ENCODE peak calls at places on chromosomes 16 and 17, in ten cellular contexts. C is esophagus squamous epithelium; B is CD8-positive, alpha-beta T cell; H is choroid plexus epithelial cell; M is astrocyte of the cerebellum; W is Peyer's patch; Y is psoas muscle; U is foreskin fibroblast; E is uterus; K is OCI-LY7. G is an unnamed sample.

GRCh38 chr17:67221062-67221998 is 23.7 kb downstream of the HELZ start:
- DNase-seq in C (no peak), B (no peak), H (peak), M (peak), W (no peak), Y (no peak), U (peak), E (no peak), K (peak), G (no peak)

GRCh38 chr17:60169921-60170817 is 20.4 kb downstream of the CA4 start:
- DNase-seq in C (no peak), B (no peak), H (peak), M (no peak), W (peak), Y (no peak), U (peak), E (no peak), K (peak), G (no peak)

GRCh38 chr17:32693135-32693897 is 183.6 kb downstream of the MYO1D start:
- DNase-seq in C (no peak), B (no peak), H (no peak), M (no peak), W (no peak), Y (no peak), U (no peak), E (no peak), K (no peak), G (no peak)

GRCh38 chr17:66835476-66835875 is 559 bp downstream of the CACNG5 start:
- DNase-seq in C (no peak), B (no peak), H (no peak), M (no peak), W (no peak), Y (no peak), U (no peak), E (no peak), K (no peak), G (no peak)

GRCh38 chr16:85169333-85170065 is 57.2 kb upstream of the CIBAR2 start:
- DNase-seq in C (no peak), B (no peak), H (peak), M (no peak), W (no peak), Y (peak), U (peak), E (no peak), K (no peak), G (no peak)

GRCh38 chr17:65265276-65265675 is 128.1 kb downstream of the RGS9 start:
- DNase-seq in C (no peak), B (no peak), H (no peak), M (no peak), W (no peak), Y (no peak), U (no peak), E (no peak), K (no peak), G (no peak)

GRCh38 chr16:22225060-22225459 is 19.0 kb downstream of the EEF2K start:
- DNase-seq in C (no peak), B (no peak), H (no peak), M (no peak), W (no peak), Y (no peak), U (peak), E (peak), K (no peak), G (no peak)

GRCh38 chr17:55416000-55416399 is 5.6 kb downstream of the MMD start:
- DNase-seq in C (no peak), B (no peak), H (peak), M (no peak), W (no peak), Y (no peak), U (no peak), E (no peak), K (no peak), G (no peak)

GRCh38 chr17:71460943-71461342 is 659.9 kb upstream of the SOX9 start:
- DNase-seq in C (no peak), B (no peak), H (peak), M (peak), W (peak), Y (no peak), U (peak), E (no peak), K (peak), G (no peak)

GRCh38 chr17:46124695-46125592 is 68.3 kb downstream of the KANSL1 start:
- DNase-seq in C (no peak), B (no peak), H (no peak), M (no peak), W (no peak), Y (no peak), U (no peak), E (no peak), K (no peak), G (no peak)

GRCh38 chr16:23959801-23960072 is 124.0 kb downstream of the PRKCB start:
- DNase-seq in C (no peak), B (no peak), H (no peak), M (no peak), W (no peak), Y (no peak), U (no peak), E (no peak), K (no peak), G (no peak)

GRCh38 chr17:50511058-50511457 is 2.8 kb downstream of the MYCBPAP start:
- DNase-seq in C (no peak), B (no peak), H (peak), M (no peak), W (no peak), Y (no peak), U (peak), E (no peak), K (no peak), G (no peak)

GRCh38 chr17:56441331-56441730 is 152.2 kb upstream of the NOG start:
- DNase-seq in C (no peak), B (no peak), H (peak), M (no peak), W (no peak), Y (no peak), U (peak), E (no peak), K (no peak), G (no peak)

GRCh38 chr17:28008526-28008925 is 34.0 kb upstream of the NLK start:
- DNase-seq in C (no peak), B (no peak), H (peak), M (peak), W (peak), Y (no peak), U (peak), E (no peak), K (peak), G (no peak)

GRCh38 chr16:48444574-48444973 is 59.4 kb upstream of the SIAH1 start:
- DNase-seq in C (no peak), B (no peak), H (peak), M (peak), W (peak), Y (peak), U (peak), E (peak), K (no peak), G (peak)

GRCh38 chr16:9099131-9099625 is 7.7 kb downstream of the HAPSTR1 start:
- DNase-seq in C (no peak), B (no peak), H (no peak), M (no peak), W (no peak), Y (no peak), U (peak), E (no peak), K (no peak), G (no peak)

GRCh38 chr16:54632322-54632721 is 298.3 kb upstream of the IRX5 start:
- DNase-seq in C (no peak), B (no peak), H (no peak), M (no peak), W (no peak), Y (no peak), U (no peak), E (no peak), K (no peak), G (no peak)

GRCh38 chr17:65627108-65627507 is 65.7 kb upstream of the AXIN2 start:
- DNase-seq in C (no peak), B (no peak), H (no peak), M (no peak), W (peak), Y (no peak), U (no peak), E (no peak), K (no peak), G (no peak)

GRCh38 chr16:74745109-74745615 is 29.5 kb downstream of the FA2H start:
- DNase-seq in C (no peak), B (no peak), H (no peak), M (no peak), W (no peak), Y (no peak), U (no peak), E (no peak), K (no peak), G (no peak)

GRCh38 chr17:81189670-81190530 is 23.9 kb upstream of the AATK start:
- DNase-seq in C (no peak), B (no peak), H (peak), M (no peak), W (no peak), Y (no peak), U (peak), E (no peak), K (no peak), G (no peak)

GRCh38 chr17:81837641-81838040 is 2.8 kb upstream of the PPP1R27 start:
- DNase-seq in C (no peak), B (no peak), H (no peak), M (no peak), W (no peak), Y (peak), U (peak), E (no peak), K (no peak), G (no peak)

GRCh38 chr17:46964315-46965265 is 14.5 kb downstream of the RPRML start:
- DNase-seq in C (no peak), B (no peak), H (peak), M (no peak), W (no peak), Y (no peak), U (peak), E (no peak), K (no peak), G (no peak)

GRCh38 chr17:70344356-70345060 is 175.2 kb downstream of the KCNJ2 start:
- DNase-seq in C (no peak), B (no peak), H (peak), M (no peak), W (no peak), Y (no peak), U (peak), E (no peak), K (no peak), G (no peak)

GRCh38 chr16:65178151-65178550 is 56.3 kb upstream of the CDH11 start:
- DNase-seq in C (no peak), B (no peak), H (peak), M (no peak), W (no peak), Y (no peak), U (peak), E (no peak), K (no peak), G (no peak)

GRCh38 chr16:12868169-12868568 is 33.2 kb upstream of the SHISA9 start:
- DNase-seq in C (no peak), B (no peak), H (no peak), M (no peak), W (no peak), Y (no peak), U (no peak), E (no peak), K (peak), G (no peak)

GRCh38 chr17:2708585-2709172 is 2.9 kb downstream of the CLUH start:
- DNase-seq in C (no peak), B (no peak), H (no peak), M (no peak), W (no peak), Y (peak), U (no peak), E (no peak), K (no peak), G (no peak)

GRCh38 chr16:81347425-81347824 is 32.7 kb downstream of the GAN start:
- DNase-seq in C (no peak), B (no peak), H (no peak), M (no peak), W (no peak), Y (no peak), U (no peak), E (no peak), K (no peak), G (no peak)

GRCh38 chr16:19008770-19009169 is 25.0 kb downstream of the TMC7 start:
- DNase-seq in C (no peak), B (no peak), H (peak), M (no peak), W (no peak), Y (no peak), U (peak), E (no peak), K (no peak), G (no peak)

GRCh38 chr17:2292100-2292499 is 11.5 kb downstream of the SMG6 start:
- DNase-seq in C (no peak), B (no peak), H (peak), M (no peak), W (no peak), Y (no peak), U (peak), E (no peak), K (no peak), G (no peak)

GRCh38 chr16:86120982-86121242 is 221.9 kb downstream of the IRF8 start:
- DNase-seq in C (no peak), B (no peak), H (no peak), M (no peak), W (no peak), Y (no peak), U (no peak), E (no peak), K (no peak), G (no peak)

GRCh38 chr17:6568186-6568758 is 11.9 kb upstream of the PITPNM3 start:
- DNase-seq in C (no peak), B (no peak), H (no peak), M (no peak), W (peak), Y (no peak), U (no peak), E (no peak), K (no peak), G (no peak)

GRCh38 chr16:53809088-53809951 is 105.4 kb downstream of the FTO start:
- DNase-seq in C (no peak), B (no peak), H (peak), M (peak), W (no peak), Y (no peak), U (peak), E (no peak), K (no peak), G (no peak)

GRCh38 chr17:64940055-64940454 is 20.8 kb upstream of the LRRC37A3 start:
- DNase-seq in C (no peak), B (no peak), H (no peak), M (no peak), W (no peak), Y (no peak), U (no peak), E (no peak), K (no peak), G (no peak)

GRCh38 chr16:72073831-72074230 is 10.8 kb downstream of the HPR start:
- DNase-seq in C (no peak), B (no peak), H (peak), M (no peak), W (no peak), Y (peak), U (no peak), E (no peak), K (no peak), G (no peak)

GRCh38 chr16:25256821-25257503 is 683 bp downstream of the ZKSCAN2 start:
- DNase-seq in C (no peak), B (no peak), H (peak), M (no peak), W (peak), Y (no peak), U (peak), E (no peak), K (peak), G (peak)

GRCh38 chr16:67883872-67884261 is 818 bp upstream of the NRN1L start:
- DNase-seq in C (no peak), B (peak), H (peak), M (no peak), W (peak), Y (peak), U (peak), E (peak), K (peak), G (no peak)

GRCh38 chr16:47323241-47323640 is 137.6 kb downstream of the ITFG1 start:
- DNase-seq in C (no peak), B (no peak), H (no peak), M (no peak), W (no peak), Y (no peak), U (no peak), E (no peak), K (no peak), G (no peak)

GRCh38 chr17:8447816-8448215 is 12.1 kb downstream of the NDEL1 start:
- DNase-seq in C (no peak), B (no peak), H (no peak), M (no peak), W (no peak), Y (no peak), U (no peak), E (no peak), K (no peak), G (no peak)
- H3K4me3 ChIP-seq in C (no peak), B (no peak), H (no peak), M (no peak), W (no peak), Y (no peak), U (no peak), E (no peak), K (no peak), G (no peak)

DNA sequence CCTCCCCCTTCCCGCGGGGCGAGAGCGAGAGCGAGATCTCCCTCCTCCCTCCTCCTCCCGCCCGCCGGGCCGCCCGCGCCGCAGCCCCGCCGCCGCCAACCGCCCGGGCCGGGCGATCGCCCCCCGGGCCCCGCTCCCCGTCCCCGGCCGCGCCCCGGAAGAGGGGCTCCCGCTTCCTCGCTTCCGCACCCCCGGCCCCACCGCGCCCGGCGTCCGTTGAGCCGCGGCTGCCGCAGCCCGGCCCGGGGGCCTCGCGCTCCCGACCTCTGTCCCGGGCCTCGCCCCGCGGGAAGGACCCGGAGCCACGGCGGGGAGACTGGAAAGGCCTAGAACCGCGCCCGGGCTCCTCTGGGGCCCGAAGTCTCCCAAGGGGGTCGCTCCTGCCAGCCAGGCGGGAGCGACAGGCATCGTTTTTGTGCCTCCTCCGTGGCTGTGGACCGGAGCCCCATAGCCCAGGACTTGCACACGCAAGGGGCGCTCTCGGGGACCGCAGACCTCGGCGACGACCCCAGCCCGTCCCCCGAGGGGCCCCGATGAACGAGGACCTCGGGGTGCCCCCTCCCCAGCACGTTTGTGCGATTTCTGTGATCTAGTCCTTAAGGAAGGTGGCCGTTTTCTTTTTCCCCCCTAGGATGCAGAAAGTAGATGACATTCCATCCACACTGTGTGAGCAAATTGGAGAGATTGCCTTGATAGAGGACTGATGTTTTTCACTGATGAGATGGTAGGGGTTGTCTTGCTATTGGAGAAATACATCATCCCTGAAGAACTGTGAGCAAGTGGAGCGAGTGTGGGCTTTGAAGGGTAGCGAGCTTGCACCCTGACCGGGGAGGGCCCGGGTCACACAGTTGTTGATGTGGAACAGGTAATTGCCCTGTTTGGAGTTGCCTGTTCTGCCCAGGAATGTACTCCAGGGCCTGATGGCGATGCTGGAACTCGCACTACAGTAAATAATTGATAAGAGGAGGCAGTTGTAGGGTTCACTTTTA is 610 bp downstream of the BANP start:
- DNase-seq in C (no peak), B (no peak), H (no peak), M (no peak), W (peak), Y (peak), U (peak), E (no peak), K (peak), G (no peak)
- TF ChIP-seq CTCF in C (no peak), B (no peak), H (peak), M (peak), W (no peak), Y (no peak), U (no peak), E (no peak), K (peak), G (no peak)

DNA sequence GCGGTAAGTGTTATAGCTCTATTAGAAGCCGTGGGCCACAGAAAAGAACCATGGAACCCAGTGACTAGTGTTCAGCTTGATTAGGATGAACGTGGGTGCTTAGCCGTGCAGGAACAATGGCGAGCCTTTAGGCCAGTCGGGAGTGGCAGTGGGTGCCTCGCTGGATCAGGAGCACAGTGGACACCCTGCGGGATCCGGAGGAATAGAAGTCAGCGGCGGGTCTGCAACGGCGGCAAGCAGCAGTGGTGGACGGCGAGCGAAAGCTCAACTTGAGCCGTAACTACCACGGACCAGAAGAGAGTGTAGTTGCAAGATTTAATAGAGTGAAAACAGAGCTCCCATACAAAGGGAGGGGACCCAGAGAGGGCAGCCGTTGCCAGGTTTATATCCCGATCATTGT is 37.3 kb upstream of the CDH15 start:
- DNase-seq in C (no peak), B (no peak), H (no peak), M (no peak), W (no peak), Y (no peak), U (no peak), E (no peak), K (no peak), G (no peak)
- H3K4me3 ChIP-seq in C (no peak), B (no peak), H (no peak), M (no peak), W (no peak), Y (no peak), U (no peak), E (no peak), K (no peak), G (no peak)

GRCh38 chr16:69083306-69083941 is 22.0 kb upstream of the HAS3 start:
- DNase-seq in C (no peak), B (no peak), H (no peak), M (no peak), W (no peak), Y (no peak), U (no peak), E (no peak), K (no peak), G (no peak)
- TF ChIP-seq CTCF in C (no peak), B (no peak), H (no peak), M (no peak), W (no peak), Y (no peak), U (no peak), E (no peak), K (peak), G (no peak)

DNA sequence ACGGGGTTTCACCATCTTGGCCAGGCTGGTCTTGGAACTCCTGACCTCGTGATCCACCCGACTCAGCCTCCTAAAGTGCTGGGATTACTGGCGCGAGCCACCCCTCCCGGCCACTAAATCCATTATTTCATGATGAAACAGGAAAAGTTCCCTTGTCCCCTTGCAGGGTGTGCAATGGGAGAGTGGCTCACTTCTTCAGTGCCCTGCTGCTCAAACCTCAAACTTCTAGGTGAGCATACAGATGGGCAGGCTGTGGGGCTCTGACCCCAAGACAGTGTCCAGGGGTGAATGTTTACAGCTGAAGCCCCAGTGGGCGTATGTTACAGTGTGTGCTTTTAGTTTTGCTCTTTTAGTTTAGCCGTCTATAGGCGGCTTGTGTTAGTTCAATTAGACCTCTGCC is 34.7 kb downstream of the GJC1 start:
- DNase-seq in C (no peak), B (no peak), H (no peak), M (no peak), W (no peak), Y (no peak), U (no peak), E (no peak), K (no peak), G (no peak)
- H3K4me3 ChIP-seq in C (no peak), B (no peak), H (no peak), M (no peak), W (no peak), Y (no peak), U (no peak), E (no peak), K (no peak), G (no peak)

GRCh38 chr16:28553776-28554633 is at the start of gene SGF29:
- DNase-seq in C (peak), B (peak), H (peak), M (peak), W (peak), Y (peak), U (peak), E (peak), K (peak), G (peak)
- TF ChIP-seq CTCF in C (no peak), B (no peak), H (peak), M (peak), W (no peak), Y (peak), U (no peak), E (peak), K (peak), G (peak)

GRCh38 chr17:42277342-42277712 is 1.1 kb upstream of the STAT5B start:
- DNase-seq in C (no peak), B (no peak), H (no peak), M (no peak), W (peak), Y (no peak), U (no peak), E (no peak), K (no peak), G (no peak)
- H3K4me3 ChIP-seq in C (peak), B (no peak), H (no peak), M (no peak), W (no peak), Y (peak), U (no peak), E (no peak), K (no peak), G (no peak)